ENCODE peak calls at places on chromosome 7, in eight cellular contexts. Y is left colon, I is IMR-90, G is MCF 10A, C is T-helper 1 cell, H is AG09309, R is midbrain, O is HFFc6. B is an unnamed sample.

GRCh38 chr7:80721880-80722595 is 83.6 kb downstream of the CD36 start:
- DNase-seq in Y (no peak), I (peak), G (peak), C (no peak), H (peak), R (no peak), O (peak), B (no peak)

GRCh38 chr7:13166801-13167200 is 479.4 kb downstream of the ARL4A start:
- DNase-seq in Y (no peak), I (no peak), G (no peak), C (no peak), H (no peak), R (no peak), O (no peak), B (no peak)

GRCh38 chr7:24756989-24757798 is at the start of gene GSDME:
- DNase-seq in Y (peak), I (peak), G (peak), C (peak), H (no peak), R (peak), O (peak), B (peak)

GRCh38 chr7:76044375-76044774 is 3.4 kb downstream of the STYXL1 start:
- DNase-seq in Y (no peak), I (no peak), G (no peak), C (no peak), H (no peak), R (no peak), O (no peak), B (no peak)

GRCh38 chr7:63057265-63057664 is 941.4 kb upstream of the ZNF722 start:
- DNase-seq in Y (no peak), I (no peak), G (no peak), C (no peak), H (no peak), R (no peak), O (no peak), B (no peak)

GRCh38 chr7:47473499-47474210 is 108.3 kb downstream of the TNS3 start:
- DNase-seq in Y (no peak), I (peak), G (no peak), C (no peak), H (no peak), R (no peak), O (no peak), B (no peak)

GRCh38 chr7:25314729-25315267 is 86.5 kb upstream of the NPVF start:
- DNase-seq in Y (peak), I (no peak), G (peak), C (no peak), H (no peak), R (no peak), O (no peak), B (no peak)

GRCh38 chr7:44935016-44935415 is 43.8 kb downstream of the MYO1G start:
- DNase-seq in Y (no peak), I (no peak), G (no peak), C (no peak), H (no peak), R (no peak), O (no peak), B (no peak)

GRCh38 chr7:29013062-29013461 is 54.9 kb upstream of the TRIL start:
- DNase-seq in Y (no peak), I (no peak), G (no peak), C (no peak), H (no peak), R (no peak), O (no peak), B (no peak)

GRCh38 chr7:34709771-34710170 is 51.8 kb downstream of the NPSR1 start:
- DNase-seq in Y (no peak), I (no peak), G (no peak), C (no peak), H (no peak), R (no peak), O (no peak), B (no peak)